ENCODE peak calls at places on chromosomes 7 and 10, in eight cellular contexts. V is NCI-H524 treated with DMSO at 0.1 percent for 48 hours, P is SHP77 treated with DMSO at 0.1 percent for 48 hours, H is Caki2, K is erythroblast, Y is hippocampal formation, X is NCI-H1436, S is KG1. U is an unnamed sample.

GRCh38 chr10:129761573-129761972 is 202.5 kb downstream of the EBF3 start:
- DNase-seq in V (no peak), P (no peak), H (no peak), K (no peak), Y (no peak), X (no peak), S (no peak), U (no peak)

GRCh38 chr10:101694674-101695403 is at the start of gene FBXW4:
- DNase-seq in V (no peak), P (no peak), H (peak), K (peak), Y (peak), X (peak), S (no peak), U (peak)

GRCh38 chr10:14564268-14564744 is 210.4 kb downstream of the FAM107B start:
- DNase-seq in V (no peak), P (no peak), H (no peak), K (no peak), Y (no peak), X (no peak), S (peak), U (no peak)

GRCh38 chr7:29878081-29878688 is 71.9 kb downstream of the WIPF3 start:
- DNase-seq in V (no peak), P (no peak), H (no peak), K (peak), Y (no peak), X (peak), S (peak), U (peak)

GRCh38 chr7:130365511-130366441 is 14.5 kb upstream of the CPA1 start:
- DNase-seq in V (peak), P (peak), H (peak), K (no peak), Y (no peak), X (peak), S (no peak), U (no peak)

GRCh38 chr10:111360260-111360925 is 283.6 kb downstream of the ADRA2A start:
- DNase-seq in V (no peak), P (peak), H (peak), K (peak), Y (peak), X (peak), S (no peak), U (no peak)

GRCh38 chr10:125553091-125553490 is 129.9 kb downstream of the TEX36 start:
- DNase-seq in V (no peak), P (no peak), H (no peak), K (no peak), Y (no peak), X (no peak), S (no peak), U (no peak)

GRCh38 chr10:28913436-28913835 is 236.1 kb downstream of the BAMBI start:
- DNase-seq in V (no peak), P (no peak), H (no peak), K (no peak), Y (no peak), X (no peak), S (no peak), U (no peak)

GRCh38 chr10:62812672-62813439 is 3.3 kb downstream of the EGR2 start:
- DNase-seq in V (no peak), P (no peak), H (no peak), K (no peak), Y (no peak), X (no peak), S (no peak), U (no peak)

GRCh38 chr10:114403545-114404161 is 649 bp downstream of the AFAP1L2 start:
- DNase-seq in V (no peak), P (no peak), H (no peak), K (no peak), Y (no peak), X (no peak), S (no peak), U (no peak)

GRCh38 chr10:123645615-123646014 is 20.5 kb upstream of the GPR26 start:
- DNase-seq in V (no peak), P (no peak), H (no peak), K (no peak), Y (no peak), X (no peak), S (no peak), U (no peak)

GRCh38 chr10:86693721-86694369 is 25.5 kb downstream of the LDB3 start:
- DNase-seq in V (no peak), P (no peak), H (peak), K (peak), Y (no peak), X (no peak), S (no peak), U (peak)

GRCh38 chr7:81447351-81447952 is 322.4 kb downstream of the HGF start:
- DNase-seq in V (peak), P (peak), H (peak), K (peak), Y (no peak), X (peak), S (peak), U (no peak)

GRCh38 chr10:69119896-69120295 is 4.1 kb upstream of the VPS26A start:
- DNase-seq in V (no peak), P (no peak), H (no peak), K (no peak), Y (no peak), X (no peak), S (no peak), U (no peak)

GRCh38 chr10:11197266-11197712 is 179.6 kb downstream of the CELF2 start:
- DNase-seq in V (no peak), P (no peak), H (no peak), K (no peak), Y (no peak), X (no peak), S (no peak), U (no peak)

GRCh38 chr7:131188367-131189339 is 139.0 kb upstream of the MKLN1 start:
- DNase-seq in V (no peak), P (peak), H (peak), K (peak), Y (no peak), X (no peak), S (no peak), U (peak)

U was measured in K562.